ENCODE peak calls at places on chromosomes 4 and X, in nine cellular contexts. One of them, this sample, is unnamed.
A peak's percentile ranks its signal among the peaks of the same experiment; 100 is the strongest.

GRCh38 chr4:1745165-1745564 is 23.8 kb downstream of the TACC3 start:
- DNase-seq in iPS DF 6.9: no peak
- DNase-seq in kidney epithelial cell: no peak
- DNase-seq in smooth muscle cell of the brain vasculature: no peak
- DNase-seq in suprapubic skin: no peak
- DNase-seq in heart right ventricle: no peak
- DNase-seq in NCI-H1092 treated with DMSO at 0.1 percent for 48 hours: no peak
- DNase-seq in T-helper 9 cell: no peak
- DNase-seq in thoracic aorta: no peak
- DNase-seq in this sample: peak; percentile 42

GRCh38 chrX:7522860-7523259 is 320.1 kb upstream of the VCX start:
- DNase-seq in thoracic aorta: no peak
- DNase-seq in NCI-H1092 treated with DMSO at 0.1 percent for 48 hours: no peak
- DNase-seq in suprapubic skin: no peak
- DNase-seq in heart right ventricle: no peak
- DNase-seq in T-helper 9 cell: no peak
- DNase-seq in smooth muscle cell of the brain vasculature: no peak
- DNase-seq in kidney epithelial cell: no peak
- DNase-seq in iPS DF 6.9: no peak
- DNase-seq in this sample: no peak

GRCh38 chrX:150692837-150693781 is at the start of gene MTMR1:
- DNase-seq in suprapubic skin: no peak
- DNase-seq in smooth muscle cell of the brain vasculature: no peak
- DNase-seq in heart right ventricle: peak; percentile 18
- DNase-seq in kidney epithelial cell: no peak
- DNase-seq in NCI-H1092 treated with DMSO at 0.1 percent for 48 hours: peak; percentile 54
- DNase-seq in thoracic aorta: no peak
- DNase-seq in T-helper 9 cell: peak; percentile 55
- DNase-seq in iPS DF 6.9: no peak
- DNase-seq in this sample: peak; percentile 66

GRCh38 chrX:141838016-141838415 is at the start of gene MAGEC3:
- DNase-seq in thoracic aorta: no peak
- DNase-seq in T-helper 9 cell: no peak
- DNase-seq in NCI-H1092 treated with DMSO at 0.1 percent for 48 hours: no peak
- DNase-seq in smooth muscle cell of the brain vasculature: no peak
- DNase-seq in kidney epithelial cell: no peak
- DNase-seq in heart right ventricle: no peak
- DNase-seq in suprapubic skin: no peak
- DNase-seq in iPS DF 6.9: no peak
- DNase-seq in this sample: no peak

GRCh38 chrX:24190500-24191156 is 41.1 kb downstream of the ZFX start:
- DNase-seq in heart right ventricle: no peak
- DNase-seq in iPS DF 6.9: no peak
- DNase-seq in kidney epithelial cell: no peak
- DNase-seq in NCI-H1092 treated with DMSO at 0.1 percent for 48 hours: no peak
- DNase-seq in smooth muscle cell of the brain vasculature: no peak
- DNase-seq in T-helper 9 cell: no peak
- DNase-seq in suprapubic skin: no peak
- DNase-seq in thoracic aorta: no peak
- DNase-seq in this sample: peak; percentile 41

GRCh38 chr4:82560853-82561744 is 689 bp downstream of the TMEM150C start:
- DNase-seq in thoracic aorta: no peak
- DNase-seq in iPS DF 6.9: no peak
- DNase-seq in smooth muscle cell of the brain vasculature: no peak
- DNase-seq in kidney epithelial cell: no peak
- DNase-seq in T-helper 9 cell: no peak
- DNase-seq in suprapubic skin: no peak
- DNase-seq in heart right ventricle: no peak
- DNase-seq in NCI-H1092 treated with DMSO at 0.1 percent for 48 hours: peak; percentile 22
- DNase-seq in this sample: peak; percentile 48

GRCh38 chr4:16785800-16786527 is 112.5 kb downstream of the LDB2 start:
- DNase-seq in NCI-H1092 treated with DMSO at 0.1 percent for 48 hours: no peak
- DNase-seq in kidney epithelial cell: no peak
- DNase-seq in T-helper 9 cell: no peak
- DNase-seq in thoracic aorta: no peak
- DNase-seq in heart right ventricle: no peak
- DNase-seq in smooth muscle cell of the brain vasculature: no peak
- DNase-seq in suprapubic skin: no peak
- DNase-seq in iPS DF 6.9: no peak
- DNase-seq in this sample: no peak

GRCh38 chr4:141132689-141133145 is 552 bp downstream of the RNF150 start:
- DNase-seq in kidney epithelial cell: no peak
- DNase-seq in T-helper 9 cell: no peak
- DNase-seq in heart right ventricle: peak; percentile 53
- DNase-seq in smooth muscle cell of the brain vasculature: no peak
- DNase-seq in thoracic aorta: no peak
- DNase-seq in suprapubic skin: peak; percentile 57
- DNase-seq in NCI-H1092 treated with DMSO at 0.1 percent for 48 hours: peak; percentile 36
- DNase-seq in iPS DF 6.9: no peak
- DNase-seq in this sample: peak; percentile 64

GRCh38 chrX:82775426-82775825 is 732.7 kb upstream of the POU3F4 start:
- DNase-seq in thoracic aorta: no peak
- DNase-seq in iPS DF 6.9: no peak
- DNase-seq in T-helper 9 cell: no peak
- DNase-seq in NCI-H1092 treated with DMSO at 0.1 percent for 48 hours: no peak
- DNase-seq in suprapubic skin: no peak
- DNase-seq in smooth muscle cell of the brain vasculature: no peak
- DNase-seq in heart right ventricle: no peak
- DNase-seq in kidney epithelial cell: no peak
- DNase-seq in this sample: no peak

GRCh38 chrX:38538134-38538533 is 23.2 kb upstream of the TSPAN7 start:
- DNase-seq in smooth muscle cell of the brain vasculature: no peak
- DNase-seq in kidney epithelial cell: no peak
- DNase-seq in NCI-H1092 treated with DMSO at 0.1 percent for 48 hours: no peak
- DNase-seq in iPS DF 6.9: no peak
- DNase-seq in thoracic aorta: no peak
- DNase-seq in T-helper 9 cell: no peak
- DNase-seq in heart right ventricle: no peak
- DNase-seq in suprapubic skin: no peak
- DNase-seq in this sample: no peak

GRCh38 chr4:84232311-84233095 is 266.6 kb downstream of the NKX6-1 start:
- DNase-seq in smooth muscle cell of the brain vasculature: no peak
- DNase-seq in T-helper 9 cell: no peak
- DNase-seq in NCI-H1092 treated with DMSO at 0.1 percent for 48 hours: no peak
- DNase-seq in heart right ventricle: no peak
- DNase-seq in kidney epithelial cell: no peak
- DNase-seq in iPS DF 6.9: no peak
- DNase-seq in thoracic aorta: no peak
- DNase-seq in suprapubic skin: no peak
- DNase-seq in this sample: no peak

GRCh38 chr4:120855307-120856001 is 67.1 kb downstream of the PRDM5 start:
- DNase-seq in T-helper 9 cell: no peak
- DNase-seq in smooth muscle cell of the brain vasculature: no peak
- DNase-seq in thoracic aorta: no peak
- DNase-seq in iPS DF 6.9: no peak
- DNase-seq in heart right ventricle: no peak
- DNase-seq in kidney epithelial cell: no peak
- DNase-seq in NCI-H1092 treated with DMSO at 0.1 percent for 48 hours: no peak
- DNase-seq in suprapubic skin: no peak
- DNase-seq in this sample: no peak

GRCh38 chrX:3584415-3584996 is 128.9 kb downstream of the PRKX start:
- DNase-seq in NCI-H1092 treated with DMSO at 0.1 percent for 48 hours: peak; percentile 9
- DNase-seq in kidney epithelial cell: no peak
- DNase-seq in thoracic aorta: no peak
- DNase-seq in heart right ventricle: no peak
- DNase-seq in suprapubic skin: no peak
- DNase-seq in iPS DF 6.9: no peak
- DNase-seq in T-helper 9 cell: no peak
- DNase-seq in smooth muscle cell of the brain vasculature: no peak
- DNase-seq in this sample: no peak

GRCh38 chrX:46831620-46832327 is 5.1 kb upstream of the RP2 start:
- DNase-seq in thoracic aorta: no peak
- DNase-seq in iPS DF 6.9: no peak
- DNase-seq in smooth muscle cell of the brain vasculature: no peak
- DNase-seq in T-helper 9 cell: no peak
- DNase-seq in kidney epithelial cell: no peak
- DNase-seq in heart right ventricle: no peak
- DNase-seq in NCI-H1092 treated with DMSO at 0.1 percent for 48 hours: no peak
- DNase-seq in suprapubic skin: no peak
- DNase-seq in this sample: no peak

GRCh38 chrX:109872021-109872730 is 130.7 kb upstream of the TMEM164 start:
- DNase-seq in thoracic aorta: no peak
- DNase-seq in smooth muscle cell of the brain vasculature: no peak
- DNase-seq in NCI-H1092 treated with DMSO at 0.1 percent for 48 hours: no peak
- DNase-seq in iPS DF 6.9: no peak
- DNase-seq in T-helper 9 cell: no peak
- DNase-seq in heart right ventricle: no peak
- DNase-seq in kidney epithelial cell: no peak
- DNase-seq in suprapubic skin: no peak
- DNase-seq in this sample: no peak

GRCh38 chr4:7872264-7872771 is 67.3 kb downstream of the AFAP1 start:
- DNase-seq in thoracic aorta: no peak
- DNase-seq in NCI-H1092 treated with DMSO at 0.1 percent for 48 hours: peak; percentile 47
- DNase-seq in heart right ventricle: peak; percentile 15
- DNase-seq in T-helper 9 cell: no peak
- DNase-seq in iPS DF 6.9: no peak
- DNase-seq in smooth muscle cell of the brain vasculature: peak; percentile 92
- DNase-seq in kidney epithelial cell: no peak
- DNase-seq in suprapubic skin: no peak
- DNase-seq in this sample: peak; percentile 94

GRCh38 chr4:8173641-8174242 is 15.1 kb upstream of the ABLIM2 start:
- DNase-seq in thoracic aorta: no peak
- DNase-seq in NCI-H1092 treated with DMSO at 0.1 percent for 48 hours: peak; percentile 41
- DNase-seq in T-helper 9 cell: no peak
- DNase-seq in suprapubic skin: no peak
- DNase-seq in heart right ventricle: no peak
- DNase-seq in smooth muscle cell of the brain vasculature: no peak
- DNase-seq in iPS DF 6.9: no peak
- DNase-seq in kidney epithelial cell: no peak
- DNase-seq in this sample: no peak

GRCh38 chr4:98284640-98285046 is 23.5 kb downstream of the RAP1GDS1 start:
- DNase-seq in heart right ventricle: no peak
- DNase-seq in iPS DF 6.9: no peak
- DNase-seq in kidney epithelial cell: no peak
- DNase-seq in T-helper 9 cell: no peak
- DNase-seq in thoracic aorta: no peak
- DNase-seq in smooth muscle cell of the brain vasculature: no peak
- DNase-seq in NCI-H1092 treated with DMSO at 0.1 percent for 48 hours: no peak
- DNase-seq in suprapubic skin: no peak
- DNase-seq in this sample: peak; percentile 41

GRCh38 chr4:3073158-3074077 is 920 bp downstream of the HTT-AS start:
- DNase-seq in T-helper 9 cell: no peak
- DNase-seq in smooth muscle cell of the brain vasculature: no peak
- DNase-seq in iPS DF 6.9: no peak
- DNase-seq in heart right ventricle: peak; percentile 30
- DNase-seq in NCI-H1092 treated with DMSO at 0.1 percent for 48 hours: no peak
- DNase-seq in thoracic aorta: no peak
- DNase-seq in suprapubic skin: peak; percentile 76
- DNase-seq in kidney epithelial cell: no peak
- DNase-seq in this sample: peak; percentile 61

GRCh38 chr4:59484948-59485347 is 1715.2 kb upstream of the ADGRL3 start:
- DNase-seq in kidney epithelial cell: no peak
- DNase-seq in T-helper 9 cell: no peak
- DNase-seq in thoracic aorta: no peak
- DNase-seq in suprapubic skin: no peak
- DNase-seq in heart right ventricle: no peak
- DNase-seq in NCI-H1092 treated with DMSO at 0.1 percent for 48 hours: no peak
- DNase-seq in smooth muscle cell of the brain vasculature: no peak
- DNase-seq in iPS DF 6.9: no peak
- DNase-seq in this sample: no peak

GRCh38 chr4:139202984-139203383 is 26.0 kb upstream of the ELF2 start:
- DNase-seq in thoracic aorta: no peak
- DNase-seq in kidney epithelial cell: no peak
- DNase-seq in smooth muscle cell of the brain vasculature: no peak
- DNase-seq in suprapubic skin: no peak
- DNase-seq in NCI-H1092 treated with DMSO at 0.1 percent for 48 hours: no peak
- DNase-seq in T-helper 9 cell: no peak
- DNase-seq in iPS DF 6.9: no peak
- DNase-seq in heart right ventricle: no peak
- DNase-seq in this sample: no peak

GRCh38 chrX:51614353-51614752 is 4.4 kb downstream of the CENPVL3 start:
- DNase-seq in NCI-H1092 treated with DMSO at 0.1 percent for 48 hours: peak; percentile 40
- DNase-seq in kidney epithelial cell: no peak
- DNase-seq in thoracic aorta: no peak
- DNase-seq in T-helper 9 cell: no peak
- DNase-seq in heart right ventricle: no peak
- DNase-seq in smooth muscle cell of the brain vasculature: no peak
- DNase-seq in suprapubic skin: no peak
- DNase-seq in iPS DF 6.9: no peak
- DNase-seq in this sample: peak; percentile 63

GRCh38 chr4:165927815-165928214 is 54.8 kb downstream of the TLL1 start:
- DNase-seq in smooth muscle cell of the brain vasculature: no peak
- DNase-seq in heart right ventricle: no peak
- DNase-seq in suprapubic skin: no peak
- DNase-seq in kidney epithelial cell: no peak
- DNase-seq in T-helper 9 cell: no peak
- DNase-seq in iPS DF 6.9: no peak
- DNase-seq in thoracic aorta: no peak
- DNase-seq in NCI-H1092 treated with DMSO at 0.1 percent for 48 hours: no peak
- DNase-seq in this sample: no peak

GRCh38 chrX:67612231-67612630 is 68.4 kb downstream of the AR start:
- DNase-seq in thoracic aorta: no peak
- DNase-seq in T-helper 9 cell: no peak
- DNase-seq in smooth muscle cell of the brain vasculature: no peak
- DNase-seq in NCI-H1092 treated with DMSO at 0.1 percent for 48 hours: no peak
- DNase-seq in suprapubic skin: no peak
- DNase-seq in kidney epithelial cell: no peak
- DNase-seq in heart right ventricle: no peak
- DNase-seq in iPS DF 6.9: no peak
- DNase-seq in this sample: no peak

This sample was measured in DMS53.